ENCODE peak calls at places on chromosomes 13 and 19, in four cellular contexts. F, I, B and T are unnamed samples.

GRCh38 chr13:45702088-45702487 is at the start of gene CBY2:
- DNase-seq in B (no peak), F (no peak), I (no peak), T (no peak)

GRCh38 chr13:27149702-27150101 is 21.9 kb downstream of the USP12 start:
- DNase-seq in F (no peak), I (no peak), B (no peak), T (no peak)

GRCh38 chr13:98834254-98834960 is 81.9 kb upstream of the SLC15A1 start:
- DNase-seq in B (no peak), I (no peak), F (no peak), T (no peak)

GRCh38 chr19:1211494-1212234 is 6.1 kb downstream of the STK11 start:
- DNase-seq in F (peak; percentile 53), I (no peak), B (no peak), T (no peak)

GRCh38 chr19:35848919-35849505 is 3.3 kb downstream of the NPHS1 start:
- DNase-seq in I (no peak), B (no peak), F (no peak), T (no peak)

GRCh38 chr19:11180346-11180745 is 17.0 kb downstream of the KANK2 start:
- DNase-seq in B (no peak), F (no peak), I (no peak), T (no peak)

GRCh38 chr13:114249062-114249461 is 14.4 kb downstream of the CDC16 start:
- DNase-seq in F (no peak), B (no peak), I (no peak), T (no peak)

GRCh38 chr13:57627663-57628062 is 3.9 kb upstream of the PCDH17 start:
- DNase-seq in I (no peak), B (no peak), F (no peak), T (no peak)

GRCh38 chr19:35501684-35502083 is 11.4 kb upstream of the KRTDAP start:
- DNase-seq in I (no peak), B (no peak), F (no peak), T (no peak)

GRCh38 chr13:37342205-37342604 is 236.7 kb upstream of the CSNK1A1L start:
- DNase-seq in B (no peak), F (no peak), I (no peak), T (no peak)

GRCh38 chr13:107238262-107238661 is 670.3 kb upstream of the ARGLU1 start:
- DNase-seq in I (no peak), F (no peak), B (no peak), T (no peak)

GRCh38 chr19:34666958-34667265 is 10.0 kb downstream of the SCGB2B2 start:
- DNase-seq in F (no peak), B (no peak), I (no peak), T (no peak)

GRCh38 chr19:47381653-47382279 is 32.7 kb downstream of the DHX34 start:
- DNase-seq in F (no peak), B (no peak), I (no peak), T (no peak)

GRCh38 chr13:52001120-52001731 is 10.0 kb downstream of the ATP7B start:
- DNase-seq in I (no peak), B (no peak), F (no peak), T (no peak)

GRCh38 chr13:27524981-27525975 is 74.9 kb upstream of the MTIF3 start:
- DNase-seq in B (no peak), F (no peak), I (no peak), T (no peak)

GRCh38 chr19:41083516-41083915 is 4.7 kb upstream of the CYP2A13 start:
- DNase-seq in F (no peak), B (no peak), I (no peak), T (no peak)

GRCh38 chr19:51887522-51888498 is at the start of gene ZNF577:
- DNase-seq in F (peak; percentile 92), B (peak; percentile 78), I (peak; percentile 66), T (peak; percentile 64)
- H3K9me3 ChIP-seq in F (peaks cover 32% of the 10 kb centered on the region), B (peaks cover 27% of the 10 kb centered on the region), I (peaks cover 63% of the 10 kb centered on the region), T (peaks cover 15% of the 10 kb centered on the region)

DNA sequence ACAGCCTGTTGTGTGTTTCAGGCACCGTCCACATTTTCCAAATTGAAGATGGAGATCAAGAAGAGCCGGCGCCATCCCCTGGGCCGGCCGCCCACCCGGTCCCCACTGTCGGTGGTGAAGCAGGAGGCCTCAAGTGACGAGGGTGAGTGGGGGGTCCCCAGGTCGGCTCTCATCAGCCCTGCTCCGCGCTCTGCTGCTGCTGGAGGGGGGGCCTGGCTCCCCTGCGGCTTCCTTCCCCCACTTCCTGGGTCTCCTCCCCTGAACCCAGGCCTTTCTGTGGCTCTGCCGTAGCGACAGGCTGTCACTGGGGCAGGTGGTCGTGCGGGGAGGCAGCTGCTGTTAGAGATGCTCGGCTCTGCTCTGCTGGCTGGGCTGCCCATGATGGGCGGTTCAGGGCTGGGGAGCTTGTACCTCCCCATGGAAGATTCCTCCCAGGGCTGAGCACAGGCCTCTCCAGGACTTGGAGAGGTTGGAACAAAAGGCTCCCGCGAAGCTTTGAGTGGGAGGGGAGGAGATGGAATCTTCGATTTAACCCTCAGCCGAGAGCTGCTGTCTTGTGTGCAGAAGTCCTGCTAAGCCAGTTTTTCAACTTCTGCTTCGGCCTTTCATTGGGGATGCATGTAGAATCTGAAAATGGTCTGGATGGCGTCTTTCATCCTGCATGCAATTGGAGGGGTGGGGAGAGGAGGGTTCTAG is 163.1 kb downstream of the KDM4B start:
- DNase-seq in F (no peak), I (no peak), B (peak; percentile 49), T (no peak)
- H3K27ac ChIP-seq in F (no peak overlapping the region), I (no peak overlapping the region), B (peak overlapping the region; percentile 86), T (no peak overlapping the region)

GRCh38 chr19:58091251-58091995 is 6.6 kb downstream of the ZSCAN18 start:
- DNase-seq in B (no peak), I (no peak), F (no peak), T (no peak)

GRCh38 chr19:58086825-58087710 is 11.0 kb downstream of the ZSCAN18 start:
- DNase-seq in I (no peak), B (no peak), F (no peak), T (no peak)

GRCh38 chr19:58089846-58090245 is 8.2 kb downstream of the ZSCAN18 start:
- DNase-seq in I (no peak), B (no peak), F (no peak), T (no peak)

GRCh38 chr19:58085348-58085875 is 12.6 kb downstream of the ZSCAN18 start:
- DNase-seq in F (no peak), B (no peak), I (no peak), T (no peak)

DNA sequence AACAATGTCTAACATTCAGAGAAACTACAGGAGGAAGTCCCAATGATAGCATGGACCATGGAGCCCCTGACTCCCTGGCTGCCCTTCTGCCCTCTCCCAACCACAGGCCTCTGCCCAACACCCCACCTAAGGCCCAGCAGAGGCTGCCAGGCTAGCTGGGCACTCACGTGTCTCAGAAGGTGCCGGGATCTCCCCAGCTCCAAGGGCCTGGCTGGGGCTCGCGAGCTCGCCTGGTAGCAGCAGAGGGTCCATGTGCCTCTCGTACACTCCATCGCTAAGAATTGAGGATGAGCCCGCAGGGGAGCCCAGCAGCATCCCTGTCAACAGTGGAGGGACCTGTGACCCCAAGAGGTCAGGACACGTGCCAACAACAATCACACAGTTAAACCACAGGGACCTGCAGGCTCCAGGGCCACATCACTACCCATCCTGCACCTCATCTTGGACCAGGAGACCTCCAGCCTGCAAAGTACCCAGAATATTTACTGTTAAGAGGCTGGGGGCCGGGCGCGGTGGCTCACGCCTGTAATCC is 9.4 kb downstream of the ZSCAN18 start:
- DNase-seq in B (no peak), F (no peak), I (no peak), T (no peak)
- H3K9me3 ChIP-seq in B (peaks cover 26% of the 10 kb centered on the region), F (peaks cover 63% of the 10 kb centered on the region), I (peaks cover 14% of the 10 kb centered on the region), T (no peaks in the 10 kb centered on the region)

DNA sequence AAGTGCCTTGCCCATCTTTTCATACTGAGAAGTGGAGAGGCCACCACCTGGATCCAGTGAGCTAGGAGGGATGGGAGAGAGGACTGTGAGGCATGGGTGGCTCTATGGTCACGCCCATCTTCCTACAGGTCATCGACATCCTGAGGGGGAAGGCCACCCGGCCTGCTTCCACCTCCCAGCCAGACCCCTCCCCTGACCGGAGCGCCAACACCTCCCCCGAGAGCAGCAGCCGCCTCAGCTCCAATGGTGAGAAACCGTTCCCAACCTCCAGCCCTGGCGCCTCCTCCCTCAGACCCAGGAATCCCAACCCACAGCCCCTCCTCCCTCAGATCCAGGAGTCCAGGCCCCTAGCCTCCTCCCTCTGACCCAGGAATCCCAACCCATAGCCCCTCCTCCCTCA is 10.1 kb downstream of the BCL3 start:
- DNase-seq in I (no peak), B (no peak), F (peak; percentile 55), T (no peak)
- H3K27ac ChIP-seq in I (no peak overlapping the region), B (no peak overlapping the region), F (no peak overlapping the region), T (no peak overlapping the region)

DNA sequence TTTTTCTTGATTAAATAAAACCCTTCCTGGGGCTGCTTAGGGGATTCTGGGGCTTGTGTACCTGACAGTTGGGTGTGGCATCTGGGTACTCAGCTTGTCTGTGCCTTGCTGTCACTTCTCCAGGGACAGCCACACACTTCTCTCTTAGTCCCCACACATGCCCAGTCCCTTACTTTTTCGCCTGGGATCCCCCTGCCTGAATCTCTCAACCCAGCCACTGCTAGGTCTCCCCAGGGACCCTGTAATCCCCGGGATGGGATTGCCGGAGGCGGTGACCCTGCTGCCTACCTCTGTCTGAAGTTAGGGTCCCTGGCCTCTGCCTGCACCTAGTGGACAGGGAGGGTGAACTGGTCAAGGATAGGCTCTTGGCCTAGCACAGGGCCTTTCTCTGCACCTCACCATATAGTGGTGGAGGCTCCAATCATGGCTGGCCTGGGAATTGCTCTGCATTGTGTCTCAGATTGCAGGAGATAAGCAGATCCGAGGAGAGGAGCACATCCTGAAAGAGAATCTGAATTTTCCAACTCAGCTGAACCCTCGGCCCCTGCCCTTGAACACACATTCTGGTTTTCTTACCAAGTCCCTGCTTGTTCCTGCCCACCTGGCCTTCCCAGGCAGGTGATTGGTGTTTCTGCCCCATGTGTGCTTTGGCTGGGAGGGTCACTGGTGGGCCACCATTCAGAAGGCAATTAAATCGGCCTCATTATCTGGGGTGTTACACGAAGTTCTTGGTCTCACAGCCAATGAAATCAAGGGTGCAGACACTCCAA is 8.7 kb upstream of the ZNF492 start:
- DNase-seq in F (no peak), B (no peak), I (no peak), T (no peak)
- H3K9me3 ChIP-seq in F (no peaks in the 10 kb centered on the region), B (peaks cover 46% of the 10 kb centered on the region), I (no peaks in the 10 kb centered on the region), T (peaks cover 28% of the 10 kb centered on the region)

GRCh38 chr19:43778651-43779050 is 2.1 kb downstream of the KCNN4 start:
- DNase-seq in F (no peak), B (no peak), I (no peak), T (no peak)
- H3K27ac ChIP-seq in F (no peak overlapping the region), B (no peak overlapping the region), I (peak overlapping the region; percentile 72), T (no peak overlapping the region)

GRCh38 chr19:18496167-18496979 is 25.5 kb downstream of the ELL start:
- DNase-seq in B (no peak), I (peak; percentile 76), F (no peak), T (no peak)
- H3K9me3 ChIP-seq in B (no peaks in the 10 kb centered on the region), I (no peaks in the 10 kb centered on the region), F (no peaks in the 10 kb centered on the region), T (no peaks in the 10 kb centered on the region)